ENCODE peak calls at places on chromosomes 16 and 17, in seven cellular contexts. One of them, this sample, is unnamed.

GRCh38 chr17:69535022-69535570 is 120.6 kb downstream of the MAP2K6 start:
- DNase-seq in SW 1271: no peak
- DNase-seq in NCI-H1694: no peak
- DNase-seq in activated CD4-positive, alpha-beta T cell treated with anti-CD3 and anti-CD28 coated beads for 4 hours: no peak
- DNase-seq in NCI-H146: no peak
- DNase-seq in GM04503: no peak
- DNase-seq in activated gamma-delta T cell treated with Interleukin-2 at 50 U/mL for 16 hours: no peak
- DNase-seq in this sample: no peak

GRCh38 chr17:72060084-72060483 is 60.7 kb upstream of the SOX9 start:
- DNase-seq in NCI-H1694: no peak
- DNase-seq in activated CD4-positive, alpha-beta T cell treated with anti-CD3 and anti-CD28 coated beads for 4 hours: no peak
- DNase-seq in SW 1271: no peak
- DNase-seq in activated gamma-delta T cell treated with Interleukin-2 at 50 U/mL for 16 hours: no peak
- DNase-seq in GM04503: no peak
- DNase-seq in NCI-H146: no peak
- DNase-seq in this sample: no peak

GRCh38 chr16:87828071-87828971 is 41.0 kb downstream of the SLC7A5 start:
- DNase-seq in NCI-H146: peak
- DNase-seq in SW 1271: no peak
- DNase-seq in GM04503: no peak
- DNase-seq in NCI-H1694: no peak
- DNase-seq in activated CD4-positive, alpha-beta T cell treated with anti-CD3 and anti-CD28 coated beads for 4 hours: peak
- DNase-seq in activated gamma-delta T cell treated with Interleukin-2 at 50 U/mL for 16 hours: no peak
- DNase-seq in this sample: peak

GRCh38 chr17:15659663-15660062 is 24.4 kb downstream of the TRIM16 start:
- DNase-seq in SW 1271: no peak
- DNase-seq in GM04503: no peak
- DNase-seq in NCI-H146: no peak
- DNase-seq in activated gamma-delta T cell treated with Interleukin-2 at 50 U/mL for 16 hours: no peak
- DNase-seq in NCI-H1694: no peak
- DNase-seq in activated CD4-positive, alpha-beta T cell treated with anti-CD3 and anti-CD28 coated beads for 4 hours: no peak
- DNase-seq in this sample: peak

GRCh38 chr16:53892155-53892554 is 188.2 kb downstream of the FTO start:
- DNase-seq in SW 1271: peak
- DNase-seq in activated CD4-positive, alpha-beta T cell treated with anti-CD3 and anti-CD28 coated beads for 4 hours: peak
- DNase-seq in GM04503: no peak
- DNase-seq in NCI-H146: peak
- DNase-seq in NCI-H1694: peak
- DNase-seq in activated gamma-delta T cell treated with Interleukin-2 at 50 U/mL for 16 hours: peak
- DNase-seq in this sample: no peak

GRCh38 chr16:56547120-56547948 is 17.5 kb upstream of the MT4 start:
- DNase-seq in SW 1271: no peak
- DNase-seq in NCI-H146: peak
- DNase-seq in NCI-H1694: no peak
- DNase-seq in GM04503: no peak
- DNase-seq in activated CD4-positive, alpha-beta T cell treated with anti-CD3 and anti-CD28 coated beads for 4 hours: no peak
- DNase-seq in activated gamma-delta T cell treated with Interleukin-2 at 50 U/mL for 16 hours: no peak
- DNase-seq in this sample: no peak

GRCh38 chr17:34091975-34092374 is 163.1 kb upstream of the CCL2 start:
- DNase-seq in SW 1271: no peak
- DNase-seq in NCI-H146: no peak
- DNase-seq in activated gamma-delta T cell treated with Interleukin-2 at 50 U/mL for 16 hours: no peak
- DNase-seq in activated CD4-positive, alpha-beta T cell treated with anti-CD3 and anti-CD28 coated beads for 4 hours: no peak
- DNase-seq in GM04503: no peak
- DNase-seq in NCI-H1694: no peak
- DNase-seq in this sample: no peak

GRCh38 chr17:7579001-7579838 is at the start of gene CD68:
- DNase-seq in NCI-H146: peak
- DNase-seq in activated CD4-positive, alpha-beta T cell treated with anti-CD3 and anti-CD28 coated beads for 4 hours: peak
- DNase-seq in SW 1271: peak
- DNase-seq in GM04503: peak
- DNase-seq in NCI-H1694: no peak
- DNase-seq in activated gamma-delta T cell treated with Interleukin-2 at 50 U/mL for 16 hours: peak
- DNase-seq in this sample: no peak

GRCh38 chr16:81889896-81890634 is 111.0 kb downstream of the PLCG2 start:
- DNase-seq in activated CD4-positive, alpha-beta T cell treated with anti-CD3 and anti-CD28 coated beads for 4 hours: peak
- DNase-seq in NCI-H1694: peak
- DNase-seq in NCI-H146: peak
- DNase-seq in SW 1271: peak
- DNase-seq in GM04503: peak
- DNase-seq in activated gamma-delta T cell treated with Interleukin-2 at 50 U/mL for 16 hours: peak
- DNase-seq in this sample: peak

GRCh38 chr17:80832266-80832676 is 159.4 kb upstream of the CHMP6 start:
- DNase-seq in NCI-H146: peak
- DNase-seq in activated gamma-delta T cell treated with Interleukin-2 at 50 U/mL for 16 hours: no peak
- DNase-seq in activated CD4-positive, alpha-beta T cell treated with anti-CD3 and anti-CD28 coated beads for 4 hours: no peak
- DNase-seq in NCI-H1694: peak
- DNase-seq in GM04503: peak
- DNase-seq in SW 1271: peak
- DNase-seq in this sample: no peak

GRCh38 chr17:21105081-21105480 is 21.7 kb upstream of the DHRS7B start:
- DNase-seq in NCI-H146: no peak
- DNase-seq in activated CD4-positive, alpha-beta T cell treated with anti-CD3 and anti-CD28 coated beads for 4 hours: no peak
- DNase-seq in SW 1271: no peak
- DNase-seq in GM04503: no peak
- DNase-seq in activated gamma-delta T cell treated with Interleukin-2 at 50 U/mL for 16 hours: no peak
- DNase-seq in NCI-H1694: no peak
- DNase-seq in this sample: no peak

GRCh38 chr16:28591355-28591754 is 5.5 kb downstream of the SULT1A2 start:
- DNase-seq in activated gamma-delta T cell treated with Interleukin-2 at 50 U/mL for 16 hours: no peak
- DNase-seq in NCI-H146: no peak
- DNase-seq in SW 1271: no peak
- DNase-seq in GM04503: no peak
- DNase-seq in NCI-H1694: no peak
- DNase-seq in activated CD4-positive, alpha-beta T cell treated with anti-CD3 and anti-CD28 coated beads for 4 hours: no peak
- DNase-seq in this sample: no peak

This sample was measured in keratinocyte.